ENCODE peak calls at places on chromosomes 3 and 15, in nine cellular contexts. U is nephron progenitor cell, I is mesothelial cell of epicardium, W is neural progenitor cell, C is heart left ventricle, Q is GM13977, E is endothelial cell of umbilical vein, T is lower lobe of right lung, M is WTC11. L is an unnamed sample.

GRCh38 chr15:49265911-49266310 is 95.9 kb downstream of the GALK2 start:
- DNase-seq in E (no peak), T (no peak), U (no peak), I (no peak), C (no peak), M (no peak), Q (no peak), W (no peak), L (no peak)

GRCh38 chr3:120425877-120426276 is 24.9 kb downstream of the FSTL1 start:
- DNase-seq in Q (no peak), U (no peak), C (no peak), W (no peak), M (no peak), T (no peak), I (no peak), E (peak; percentile 78), L (no peak)

GRCh38 chr3:65352951-65353350 is 665.2 kb upstream of the ADAMTS9 start:
- DNase-seq in T (no peak), C (no peak), I (no peak), M (no peak), W (no peak), E (no peak), Q (no peak), U (no peak), L (no peak)

GRCh38 chr3:196082471-196082971 is 631 bp upstream of the TFRC start:
- DNase-seq in C (no peak), U (no peak), E (no peak), W (no peak), I (no peak), M (no peak), T (no peak), Q (peak; percentile 42), L (peak; percentile 31)

GRCh38 chr3:167978071-167978470 is 117.7 kb downstream of the GOLIM4 start:
- DNase-seq in T (no peak), Q (no peak), M (no peak), W (no peak), U (no peak), E (no peak), I (no peak), C (no peak), L (no peak)

GRCh38 chr15:95620934-95621579 is 709.4 kb upstream of the NR2F2 start:
- DNase-seq in E (no peak), U (no peak), I (no peak), Q (no peak), C (no peak), W (no peak), T (no peak), M (no peak), L (no peak)

GRCh38 chr3:15443826-15444524 is 16.6 kb downstream of the EAF1 start:
- DNase-seq in M (no peak), W (no peak), C (no peak), E (no peak), U (no peak), Q (no peak), I (no peak), T (no peak), L (no peak)

GRCh38 chr3:37040231-37040630 is 46.9 kb downstream of the MLH1 start:
- DNase-seq in M (no peak), I (no peak), W (no peak), E (no peak), C (no peak), U (no peak), Q (no peak), T (no peak), L (no peak)

GRCh38 chr3:14411988-14412387 is 9.6 kb downstream of the SLC6A6 start:
- DNase-seq in M (peak; percentile 54), I (no peak), E (no peak), W (peak; percentile 47), C (no peak), U (no peak), Q (no peak), T (no peak), L (no peak)

GRCh38 chr3:192352142-192352541 is 375.2 kb downstream of the FGF12 start:
- DNase-seq in Q (no peak), T (no peak), M (no peak), I (no peak), E (no peak), C (no peak), U (no peak), W (no peak), L (no peak)

GRCh38 chr3:157115069-157116006 is 44.6 kb downstream of the CCNL1 start:
- DNase-seq in M (no peak), C (peak; percentile 46), I (no peak), E (peak; percentile 19), W (peak; percentile 70), U (no peak), Q (no peak), T (no peak), L (no peak)

GRCh38 chr3:155504682-155505081 is 211.2 kb upstream of the STRIT1 start:
- DNase-seq in M (no peak), Q (no peak), C (no peak), T (no peak), U (no peak), I (no peak), W (no peak), E (no peak), L (no peak)

GRCh38 chr15:76337739-76338554 is 1.4 kb downstream of the ISL2 start:
- DNase-seq in U (peak; percentile 47), T (peak; percentile 52), W (peak; percentile 75), C (no peak), M (peak; percentile 51), E (no peak), Q (peak; percentile 61), I (peak; percentile 53), L (no peak)

GRCh38 chr3:22141769-22142168 is 390.8 kb upstream of the ZNF385D start:
- DNase-seq in I (no peak), U (no peak), E (no peak), Q (no peak), T (no peak), W (no peak), C (no peak), M (no peak), L (no peak)

GRCh38 chr3:14770591-14770990 is 48.2 kb upstream of the FGD5 start:
- DNase-seq in T (no peak), C (no peak), I (peak; percentile 26), W (no peak), E (no peak), U (no peak), M (no peak), Q (no peak), L (no peak)

GRCh38 chr3:76715426-76715825 is 324.5 kb upstream of the ROBO2 start:
- DNase-seq in C (no peak), M (no peak), T (no peak), W (peak; percentile 14), Q (no peak), E (no peak), I (no peak), U (no peak), L (no peak)

GRCh38 chr3:191688756-191689433 is 227.9 kb downstream of the PYDC2 start:
- DNase-seq in I (no peak), E (no peak), U (no peak), Q (no peak), T (no peak), C (no peak), W (peak; percentile 4), M (peak; percentile 43), L (no peak)

GRCh38 chr3:160401301-160402095 is 2.0 kb downstream of the SMC4 start:
- DNase-seq in I (no peak), U (no peak), T (no peak), M (no peak), C (peak; percentile 35), W (peak; percentile 32), Q (no peak), E (peak; percentile 81), L (no peak)

GRCh38 chr3:11258958-11259357 is 13.2 kb upstream of the ATG7 start:
- DNase-seq in T (no peak), Q (no peak), W (no peak), E (no peak), M (no peak), C (no peak), U (no peak), I (no peak), L (no peak)
- TF ChIP-seq CTCF in T (no peak), Q (no peak), W (no peak), E (no peak), M (no peak), C (no peak), U (no peak), I (no peak), L (no peak)

DNA sequence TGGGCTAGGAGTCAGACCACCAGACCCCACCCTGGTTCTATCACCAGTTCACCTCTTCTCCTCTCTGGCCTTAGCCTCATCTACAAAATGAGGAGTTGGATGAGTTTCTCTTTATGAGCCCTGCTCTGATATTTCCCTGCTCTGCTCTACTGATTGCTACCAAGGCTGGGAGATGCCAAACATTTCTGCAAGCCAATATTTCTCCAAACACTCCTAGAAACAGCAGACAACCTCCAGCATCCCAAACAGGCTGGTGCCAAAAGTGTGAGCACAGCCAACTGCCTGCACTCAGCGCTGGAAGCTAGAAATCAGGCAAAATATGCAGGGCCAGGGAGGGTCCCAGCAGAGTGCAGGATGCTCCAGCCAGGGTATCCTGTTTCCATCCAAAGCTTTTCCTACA is 10.8 kb downstream of the DAPK2 start:
- DNase-seq in U (no peak), C (no peak), W (no peak), I (no peak), T (no peak), Q (no peak), E (no peak), M (no peak), L (no peak)
- TF ChIP-seq CTCF in U (no peak), C (no peak), W (no peak), I (no peak), T (no peak), Q (no peak), E (no peak), M (no peak), L (no peak)

GRCh38 chr3:43223670-43224364 is 62.5 kb upstream of the SNRK start:
- DNase-seq in Q (no peak), C (no peak), T (no peak), E (peak; percentile 63), W (no peak), M (no peak), I (no peak), U (no peak), L (no peak)
- TF ChIP-seq CTCF in Q (peak; percentile 37), C (peak; percentile 62), T (peak; percentile 45), E (peak; percentile 21), W (peak; percentile 10), M (no peak), I (no peak), U (no peak), L (no peak)

DNA sequence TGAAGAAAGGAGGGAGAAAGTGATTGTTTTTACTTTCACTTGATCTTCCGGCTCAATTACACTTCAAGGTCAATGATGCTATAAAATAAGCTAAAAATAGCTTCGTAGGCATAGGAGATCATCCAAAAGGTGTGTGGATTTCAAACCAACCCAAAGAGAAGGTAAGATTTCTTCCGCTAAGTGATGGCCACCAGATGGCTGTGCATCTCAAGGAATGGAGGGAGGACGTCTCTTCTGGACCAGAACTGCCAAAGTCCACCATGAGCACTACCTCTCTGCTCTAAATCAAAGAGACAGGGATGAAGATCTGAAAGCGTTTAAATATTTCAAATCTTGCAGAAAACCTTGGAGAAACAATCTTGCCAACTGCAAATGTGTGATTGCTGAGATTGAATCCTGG is 199.1 kb upstream of the ZPLD1 start:
- DNase-seq in W (peak; percentile 57), Q (no peak), M (peak; percentile 26), C (no peak), I (no peak), T (no peak), U (no peak), E (no peak), L (no peak)
- TF ChIP-seq CTCF in W (peak; percentile 68), Q (peak; percentile 23), M (no peak), C (peak; percentile 36), I (no peak), T (no peak), U (peak; percentile 27), E (no peak), L (peak; percentile 10)

GRCh38 chr3:174620138-174620537 is 239.0 kb upstream of the NAALADL2 start:
- DNase-seq in E (peak; percentile 6), C (no peak), M (no peak), I (no peak), Q (no peak), T (no peak), W (no peak), U (no peak), L (no peak)
- TF ChIP-seq CTCF in E (no peak), C (peak; percentile 26), M (no peak), I (peak; percentile 51), Q (peak; percentile 2), T (no peak), W (peak; percentile 45), U (peak; percentile 20), L (no peak)

L was measured in GM10248.